ENCODE peak calls at places on chromosomes 5 and 9, in four cellular contexts. S, D, M and K are unnamed samples. For H3K4me1, the result is how much of the 10 kb centered on the place peaks cover.

GRCh38 chr9:136618578-136619547 is 43.9 kb upstream of the EGFL7 start:
- ATAC-seq in S (no peak), D (no peak), M (no peak), K (peak)

GRCh38 chr5:54301215-54301614 is 9.2 kb downstream of the ARL15 start:
- ATAC-seq in S (no peak), D (no peak), M (no peak), K (no peak)

GRCh38 chr9:133979124-133979920 is 12.8 kb downstream of the VAV2 start:
- ATAC-seq in S (peak), D (peak), M (peak), K (peak)

GRCh38 chr5:16565118-16565517 is 51.7 kb downstream of the RETREG1 start:
- ATAC-seq in S (no peak), D (peak), M (peak), K (no peak)

GRCh38 chr9:106846307-106846706 is 16.7 kb upstream of the ZNF462 start:
- ATAC-seq in S (no peak), D (no peak), M (no peak), K (no peak)

GRCh38 chr9:84823426-84824271 is 154.1 kb downstream of the NTRK2 start:
- ATAC-seq in S (no peak), D (peak), M (peak), K (peak)

GRCh38 chr5:98933446-98934072 is 4.8 kb upstream of the CHD1 start:
- ATAC-seq in S (no peak), D (no peak), M (no peak), K (no peak)

GRCh38 chr5:119273391-119273839 is 82.4 kb upstream of the TNFAIP8 start:
- ATAC-seq in S (no peak), D (no peak), M (no peak), K (no peak)

GRCh38 chr5:95846554-95847260 is 24.2 kb upstream of the GLRX start:
- ATAC-seq in S (peak), D (peak), M (peak), K (peak)

GRCh38 chr9:37255944-37256862 is 135.8 kb downstream of the ZCCHC7 start:
- ATAC-seq in S (no peak), D (no peak), M (no peak), K (no peak)

GRCh38 chr5:149823350-149823749 is 93.2 kb downstream of the PPARGC1B start:
- ATAC-seq in S (no peak), D (peak), M (no peak), K (no peak)

GRCh38 chr9:751137-752051 is 90.1 kb upstream of the DMRT1 start:
- ATAC-seq in S (no peak), D (peak), M (peak), K (no peak)

GRCh38 chr9:135765416-135765815 is 63.4 kb downstream of the KCNT1 start:
- ATAC-seq in S (no peak), D (no peak), M (no peak), K (no peak)

GRCh38 chr5:134610715-134611114 is 21.9 kb downstream of the SAR1B start:
- ATAC-seq in S (no peak), D (no peak), M (no peak), K (no peak)

GRCh38 chr9:111838439-111838838 is 43.7 kb upstream of the SHOC1 start:
- ATAC-seq in S (no peak), D (no peak), M (no peak), K (no peak)

GRCh38 chr5:133952729-133953567 is 15.5 kb downstream of the C5orf15 start:
- ATAC-seq in S (peak), D (peak), M (peak), K (peak)

GRCh38 chr5:67301285-67301904 is 104.8 kb upstream of the CD180 start:
- ATAC-seq in S (no peak), D (peak), M (peak), K (peak)

GRCh38 chr9:121645853-121646807 is 5.3 kb upstream of the DAB2IP start:
- ATAC-seq in S (no peak), D (peak), M (peak), K (no peak)

GRCh38 chr9:121648799-121649198 is 2.6 kb upstream of the DAB2IP start:
- ATAC-seq in S (no peak), D (no peak), M (no peak), K (no peak)

GRCh38 chr9:121649476-121650219 is 1.8 kb upstream of the DAB2IP start:
- ATAC-seq in S (peak), D (no peak), M (no peak), K (no peak)

GRCh38 chr9:121646992-121647391 is 4.4 kb upstream of the DAB2IP start:
- ATAC-seq in S (no peak), D (no peak), M (no peak), K (no peak)

GRCh38 chr9:121648172-121648571 is 3.3 kb upstream of the DAB2IP start:
- ATAC-seq in S (no peak), D (no peak), M (no peak), K (no peak)
- H3K4me1 ChIP-seq in S (under half), D (half or more), M (under half), K (half or more)

GRCh38 chr9:122900791-122901190 is 4.4 kb downstream of the RC3H2 start:
- ATAC-seq in S (no peak), D (no peak), M (no peak), K (no peak)
- H3K4me3 ChIP-seq in S (no peak), D (no peak), M (peak), K (peak)

GRCh38 chr5:78530342-78531096 is 118.1 kb downstream of the LHFPL2 start:
- ATAC-seq in S (no peak), D (no peak), M (no peak), K (no peak)

GRCh38 chr5:78526049-78526525 is 122.5 kb downstream of the LHFPL2 start:
- ATAC-seq in S (no peak), D (no peak), M (peak), K (peak)

GRCh38 chr5:78523314-78524193 is 125.0 kb downstream of the LHFPL2 start:
- ATAC-seq in S (no peak), D (no peak), M (peak), K (no peak)

GRCh38 chr5:78527054-78527884 is 121.3 kb downstream of the LHFPL2 start:
- ATAC-seq in S (no peak), D (peak), M (peak), K (peak)

DNA sequence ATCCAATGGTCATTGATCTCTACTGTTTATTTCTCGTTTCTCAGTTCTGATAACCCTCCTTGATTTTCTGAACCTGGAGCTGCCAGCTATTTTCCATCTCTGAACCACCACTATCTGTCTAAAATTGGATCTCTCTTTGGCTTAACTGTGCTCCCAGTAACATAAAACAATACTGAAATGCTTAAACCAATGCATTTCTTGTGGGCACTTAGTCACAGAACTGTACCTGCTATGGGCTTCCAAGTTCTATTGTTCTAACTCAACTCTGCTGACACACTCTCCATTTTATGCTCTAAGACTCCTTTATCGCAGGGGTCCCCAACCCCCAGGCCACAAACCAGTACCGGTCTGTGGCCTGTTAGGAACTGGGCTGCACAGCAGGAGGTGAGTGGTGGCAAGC is 120.6 kb downstream of the LHFPL2 start:
- ATAC-seq in S (no peak), D (no peak), M (no peak), K (no peak)
- H3K4me1 ChIP-seq in S (under half), D (under half), M (under half), K (under half)

GRCh38 chr5:127288676-127289075 is 1.9 kb upstream of the MEGF10 start:
- ATAC-seq in S (no peak), D (no peak), M (no peak), K (no peak)

GRCh38 chr5:127293373-127293772 is 2.8 kb downstream of the MEGF10 start:
- ATAC-seq in S (no peak), D (no peak), M (no peak), K (no peak)

GRCh38 chr5:127290946-127291763 is 559 bp downstream of the MEGF10 start:
- ATAC-seq in S (no peak), D (no peak), M (no peak), K (no peak)

GRCh38 chr5:127292030-127292735 is 1.6 kb downstream of the MEGF10 start:
- ATAC-seq in S (no peak), D (no peak), M (no peak), K (no peak)

GRCh38 chr5:127290019-127290945 is at the start of gene MEGF10:
- ATAC-seq in S (peak), D (peak), M (peak), K (no peak)
- H3K4me3 ChIP-seq in S (peak), D (peak), M (peak), K (peak)

DNA sequence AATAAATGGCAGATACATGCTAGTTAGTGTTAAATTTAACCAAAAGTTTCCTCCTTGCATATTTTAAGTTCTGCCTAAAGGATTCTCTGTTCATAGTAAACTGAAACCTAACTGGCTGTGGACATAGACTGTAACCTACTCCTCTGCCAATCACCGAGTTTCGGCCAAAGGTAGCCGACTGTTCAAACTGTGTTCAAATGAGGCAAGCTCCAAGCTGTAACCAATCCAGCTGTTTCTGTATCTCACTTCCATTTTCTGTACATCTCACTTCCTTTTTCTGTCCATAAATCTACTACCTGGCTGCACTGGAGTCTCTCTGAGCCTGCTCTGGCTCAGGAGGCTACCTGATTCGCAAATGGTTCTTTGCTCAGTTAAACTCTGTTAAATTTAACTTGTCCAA is 44.1 kb downstream of the KCNV2 start:
- ATAC-seq in S (no peak), D (no peak), M (no peak), K (no peak)
- H3K4me1 ChIP-seq in S (under half), D (under half), M (under half), K (under half)

GRCh38 chr5:177333420-177334154 is 17.9 kb downstream of the LMAN2 start:
- ATAC-seq in S (no peak), D (no peak), M (no peak), K (no peak)

GRCh38 chr5:177332031-177332895 is 19.2 kb downstream of the LMAN2 start:
- ATAC-seq in S (no peak), D (no peak), M (no peak), K (no peak)

GRCh38 chr5:177329883-177330282 is 18.2 kb upstream of the MXD3 start:
- ATAC-seq in S (no peak), D (no peak), M (no peak), K (no peak)

GRCh38 chr5:177332896-177333260 is 18.6 kb downstream of the LMAN2 start:
- ATAC-seq in S (no peak), D (no peak), M (no peak), K (no peak)

GRCh38 chr5:177330991-177331837 is 19.5 kb upstream of the MXD3 start:
- ATAC-seq in S (no peak), D (no peak), M (no peak), K (no peak)
- H3K4me3 ChIP-seq in S (no peak), D (no peak), M (no peak), K (no peak)

GRCh38 chr5:72465601-72466563 is 41.3 kb downstream of the ZNF366 start:
- ATAC-seq in S (no peak), D (no peak), M (no peak), K (no peak)

GRCh38 chr5:72468606-72469005 is 38.6 kb downstream of the ZNF366 start:
- ATAC-seq in S (no peak), D (no peak), M (no peak), K (no peak)

GRCh38 chr5:72470817-72471216 is 36.4 kb downstream of the ZNF366 start:
- ATAC-seq in S (no peak), D (no peak), M (no peak), K (no peak)

GRCh38 chr5:72467421-72467820 is 39.8 kb downstream of the ZNF366 start:
- ATAC-seq in S (no peak), D (no peak), M (no peak), K (no peak)

DNA sequence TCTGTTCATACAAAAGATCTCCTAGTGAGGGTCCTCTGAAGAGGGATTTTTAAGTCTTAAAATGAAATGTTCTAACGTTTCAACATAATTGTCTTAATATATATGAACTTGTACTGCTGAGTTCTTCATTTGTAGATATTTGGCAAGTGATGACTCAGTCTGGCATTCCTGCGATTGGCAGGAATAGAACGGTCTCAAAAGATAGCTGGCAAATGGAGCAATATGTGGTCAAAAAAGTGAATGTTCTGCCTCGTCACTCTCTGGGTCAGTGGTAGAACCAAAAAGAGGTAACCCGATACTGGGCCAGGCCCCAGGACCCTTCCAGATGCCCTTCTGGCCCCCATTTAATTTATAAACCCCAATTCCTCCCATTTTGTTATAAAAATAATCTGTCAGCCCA is 39.2 kb downstream of the ZNF366 start:
- ATAC-seq in S (no peak), D (no peak), M (no peak), K (no peak)
- H3K4me1 ChIP-seq in S (under half), D (under half), M (under half), K (under half)

GRCh38 chr5:172642926-172643325 is 1.9 kb downstream of the NEURL1B start:
- ATAC-seq in S (no peak), D (no peak), M (peak), K (no peak)
- H3K4me3 ChIP-seq in S (no peak), D (peak), M (peak), K (peak)

GRCh38 chr5:77991084-77991483 is 214.9 kb upstream of the TBCA start:
- ATAC-seq in S (peak), D (no peak), M (no peak), K (no peak)
- H3K4me1 ChIP-seq in S (under half), D (under half), M (under half), K (under half)

GRCh38 chr5:165642366-165642765 is 2136.9 kb downstream of the MAT2B start:
- ATAC-seq in S (no peak), D (no peak), M (no peak), K (no peak)
- H3K4me3 ChIP-seq in S (no peak), D (no peak), M (no peak), K (no peak)